ENCODE peak calls at places on chromosomes 4 and X, in five cellular contexts. N is IMR-90, F is SK-N-SH, K is K562, G is GM12878. B is an unnamed sample.
A peak's percentile ranks its signal among the peaks of the same experiment; 100 is the strongest.

GRCh38 chrX:28158019-28158777 is 176.9 kb upstream of the DCAF8L1 start:
- DNase-seq in F (no peak), N (no peak), G (no peak), K (no peak), B (no peak)

GRCh38 chr4:61772116-61772515 is 572.0 kb downstream of the ADGRL3 start:
- DNase-seq in G (no peak), F (no peak), K (no peak), N (no peak), B (no peak)

GRCh38 chr4:12723849-12724447 is 760.2 kb downstream of the RAB28 start:
- DNase-seq in G (no peak), K (no peak), N (no peak), F (no peak), B (no peak)

GRCh38 chrX:118975831-118976598 is 1.6 kb downstream of the LONRF3 start:
- DNase-seq in G (no peak), N (peak; percentile 3), F (peak; percentile 52), K (peak; percentile 67), B (peak; percentile 71)

GRCh38 chr4:7650606-7651400 is 216.1 kb upstream of the PSAPL1 start:
- DNase-seq in K (peak; percentile 65), N (no peak), F (no peak), G (no peak), B (no peak)

GRCh38 chrX:121172703-121173102 is 125.3 kb downstream of the GLUD2 start:
- DNase-seq in K (no peak), F (no peak), G (no peak), N (no peak), B (no peak)

GRCh38 chr4:68673143-68673542 is 2.7 kb upstream of the UGT2B15 start:
- DNase-seq in F (no peak), G (no peak), N (no peak), K (no peak), B (no peak)

GRCh38 chr4:142475663-142476062 is 370.4 kb downstream of the INPP4B start:
- DNase-seq in N (peak; percentile 44), K (no peak), F (no peak), G (no peak), B (peak; percentile 63)

GRCh38 chr4:23747131-23747752 is 142.6 kb downstream of the PPARGC1A start:
- DNase-seq in F (no peak), N (no peak), K (no peak), G (no peak), B (no peak)

GRCh38 chrX:47129879-47130358 is 14.6 kb downstream of the NDUFB11 start:
- DNase-seq in K (no peak), G (no peak), F (no peak), N (no peak), B (no peak)

GRCh38 chr4:24380953-24381506 is 203.3 kb downstream of the DHX15 start:
- DNase-seq in F (no peak), G (no peak), N (no peak), K (no peak), B (no peak)

GRCh38 chr4:16029329-16029728 is 54.5 kb downstream of the PROM1 start:
- DNase-seq in G (no peak), K (no peak), N (peak; percentile 79), F (no peak), B (no peak)

GRCh38 chr4:3302164-3302785 is 9.5 kb downstream of the RGS12 start:
- DNase-seq in G (peak; percentile 21), N (no peak), F (no peak), K (no peak), B (no peak)

GRCh38 chr4:35608205-35608604 is 636.1 kb downstream of the ARAP2 start:
- DNase-seq in F (no peak), N (no peak), G (no peak), K (no peak), B (no peak)

GRCh38 chrX:41664307-41665299 is 24.2 kb upstream of the GPR34 start:
- DNase-seq in G (no peak), N (peak; percentile 19), F (no peak), K (no peak), B (no peak)

GRCh38 chr4:146477054-146477453 is 44.7 kb downstream of the SLC10A7 start:
- DNase-seq in G (no peak), N (no peak), F (no peak), K (no peak), B (no peak)

GRCh38 chr4:146469053-146469452 is 52.7 kb downstream of the SLC10A7 start:
- DNase-seq in N (peak; percentile 9), K (no peak), F (no peak), G (no peak), B (no peak)

GRCh38 chr4:146478009-146478408 is 43.7 kb downstream of the SLC10A7 start:
- DNase-seq in K (no peak), G (no peak), F (peak; percentile 4), N (no peak), B (no peak)

DNA sequence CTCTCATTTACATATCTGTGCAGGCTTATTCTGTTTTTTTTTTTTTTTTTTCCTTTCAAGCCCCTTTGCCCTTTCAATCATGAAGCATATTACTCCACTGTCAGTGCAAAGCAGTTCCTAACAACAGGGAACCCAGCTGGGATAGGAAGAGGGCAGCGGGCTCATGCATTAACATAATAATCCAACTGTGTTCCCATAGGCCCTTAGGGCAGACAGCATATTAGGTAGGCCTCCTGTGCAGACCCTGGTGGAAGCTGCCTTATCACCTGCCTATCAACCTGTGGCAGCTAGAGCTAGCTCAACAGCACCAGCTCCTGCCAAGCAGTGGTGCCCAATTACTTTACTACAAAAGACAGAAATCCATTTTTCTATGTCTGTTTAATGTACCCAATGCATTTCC is 49.3 kb downstream of the SLC10A7 start:
- DNase-seq in G (no peak), F (peak; percentile 42), N (no peak), K (no peak), B (no peak)
- TF ChIP-seq RCOR1 in G (no peak), F (peak; percentile 93), N (no peak), K (no peak), B (no peak)

GRCh38 chr4:41381384-41381783 is 124.7 kb downstream of the UCHL1 start:
- DNase-seq in F (no peak), K (no peak), G (no peak), N (no peak), B (no peak)

GRCh38 chr4:41385486-41385885 is 128.8 kb downstream of the UCHL1 start:
- DNase-seq in K (no peak), F (no peak), G (no peak), N (no peak), B (no peak)

GRCh38 chr4:41380758-41381157 is 124.0 kb downstream of the UCHL1 start:
- DNase-seq in K (no peak), N (no peak), G (no peak), F (no peak), B (no peak)

GRCh38 chr4:41389356-41389755 is 132.6 kb downstream of the UCHL1 start:
- DNase-seq in F (no peak), N (no peak), G (no peak), K (no peak), B (no peak)

DNA sequence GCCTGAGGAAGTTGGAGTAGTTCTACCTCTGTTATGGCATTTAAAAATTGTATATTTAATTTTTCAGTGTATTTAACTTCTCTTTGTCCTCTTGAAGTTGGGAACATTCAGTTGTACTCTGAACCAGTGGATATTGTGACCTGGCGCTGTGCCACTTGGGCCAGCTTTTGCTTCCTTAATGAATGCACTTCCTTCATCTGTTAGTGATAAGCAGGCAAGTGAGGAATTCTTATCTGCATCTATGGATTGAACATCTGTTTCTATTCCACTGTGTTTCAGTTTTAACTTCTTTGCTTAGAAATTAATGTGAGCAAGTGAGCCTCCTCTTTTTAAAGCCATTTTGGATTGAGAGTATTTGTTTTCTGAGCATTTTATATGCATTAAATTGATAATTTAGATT is 128.3 kb downstream of the UCHL1 start:
- DNase-seq in G (no peak), K (peak; percentile 8), F (peak; percentile 61), N (no peak), B (no peak)
- TF ChIP-seq RCOR1 in G (no peak), K (no peak), F (peak; percentile 95), N (no peak), B (no peak)

DNA sequence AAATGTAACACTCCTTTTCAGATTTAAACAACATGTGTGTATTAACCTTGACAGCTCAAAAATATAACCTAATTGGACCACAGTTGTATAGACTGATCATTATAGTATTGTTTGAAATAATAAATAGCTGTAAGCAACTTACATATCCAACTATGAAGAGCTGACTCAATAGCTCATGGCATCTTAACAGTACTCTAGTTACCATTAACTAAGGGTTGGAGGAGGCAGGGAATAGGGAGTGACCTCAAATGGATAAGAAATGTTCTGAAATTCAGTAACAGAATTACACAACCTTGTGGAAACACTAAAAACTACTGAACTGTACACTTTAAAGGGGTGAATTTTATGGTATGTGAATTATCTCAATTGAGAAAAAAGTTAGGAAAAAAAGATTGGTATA is 136.5 kb upstream of the CPEB2 start:
- DNase-seq in K (no peak), N (no peak), F (no peak), G (no peak), B (no peak)
- TF ChIP-seq RCOR1 in K (no peak), N (no peak), F (no peak), G (no peak), B (no peak)

DNA sequence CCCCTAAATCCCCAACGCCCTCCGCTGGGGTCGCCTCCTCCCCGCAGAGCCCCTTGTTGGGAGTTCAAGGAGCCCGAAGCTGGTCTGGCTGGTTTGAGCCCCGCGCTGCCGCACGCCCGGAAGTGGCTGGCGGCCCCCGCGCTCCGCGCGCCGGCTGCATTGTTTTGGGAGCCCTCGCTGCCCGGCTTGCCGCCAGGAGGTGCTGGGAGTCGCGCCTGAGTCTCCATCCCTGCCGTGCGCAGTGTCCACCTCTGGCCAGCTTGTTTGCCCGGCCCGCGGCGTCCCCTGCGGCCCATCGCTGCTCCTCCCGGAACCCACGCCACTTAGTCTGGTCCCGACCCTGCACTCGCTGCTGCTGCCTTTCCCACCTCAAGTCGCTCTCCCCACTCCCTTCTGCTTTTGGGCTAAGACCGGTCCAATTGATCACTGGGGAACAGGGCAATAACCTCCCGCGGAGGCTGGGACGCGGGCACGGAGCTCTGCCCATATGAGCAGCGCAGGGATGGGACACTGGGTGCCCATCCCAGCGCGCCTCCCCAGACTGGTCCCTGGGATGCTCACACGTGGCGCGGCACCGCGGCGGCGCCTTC is 2.2 kb upstream of the SFRP2 start:
- DNase-seq in K (no peak), G (no peak), F (peak; percentile 78), N (no peak), B (peak; percentile 2)
- TF ChIP-seq RCOR1 in K (no peak), G (no peak), F (no peak), N (no peak), B (no peak)

DNA sequence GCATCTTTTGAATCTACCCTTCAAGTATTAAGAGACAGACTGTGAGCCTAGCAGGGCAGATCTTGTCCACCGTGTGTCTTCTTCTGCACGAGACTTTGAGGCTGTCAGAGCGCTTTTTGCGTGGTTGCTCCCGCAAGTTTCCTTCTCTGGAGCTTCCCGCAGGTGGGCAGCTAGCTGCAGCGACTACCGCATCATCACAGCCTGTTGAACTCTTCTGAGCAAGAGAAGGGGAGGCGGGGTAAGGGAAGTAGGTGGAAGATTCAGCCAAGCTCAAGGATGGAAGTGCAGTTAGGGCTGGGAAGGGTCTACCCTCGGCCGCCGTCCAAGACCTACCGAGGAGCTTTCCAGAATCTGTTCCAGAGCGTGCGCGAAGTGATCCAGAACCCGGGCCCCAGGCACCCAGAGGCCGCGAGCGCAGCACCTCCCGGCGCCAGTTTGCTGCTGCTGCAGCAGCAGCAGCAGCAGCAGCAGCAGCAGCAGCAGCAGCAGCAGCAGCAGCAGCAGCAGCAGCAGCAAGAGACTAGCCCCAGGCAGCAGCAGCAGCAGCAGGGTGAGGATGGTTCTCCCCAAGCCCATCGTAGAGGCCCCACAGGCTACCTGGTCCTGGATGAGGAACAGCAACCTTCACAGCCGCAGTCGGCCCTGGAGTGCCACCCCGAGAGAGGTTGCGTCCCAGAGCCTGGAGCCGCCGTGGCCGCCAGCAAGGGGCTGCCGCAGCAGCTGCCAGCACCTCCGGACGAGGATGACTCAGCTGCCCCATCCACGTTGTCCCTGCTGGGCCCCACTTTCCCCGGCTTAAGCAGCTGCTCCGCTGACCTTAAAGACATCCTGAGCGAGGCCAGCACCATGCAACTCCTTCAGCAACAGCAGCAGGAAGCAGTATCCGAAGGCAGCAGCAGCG is 1.3 kb downstream of the AR start:
- DNase-seq in F (peak; percentile 15), N (peak; percentile 22), G (no peak), K (no peak), B (peak; percentile 24)
- TF ChIP-seq RCOR1 in F (no peak), N (no peak), G (no peak), K (no peak), B (no peak)

GRCh38 chr4:45294464-45294863 is 568.1 kb upstream of the GNPDA2 start:
- DNase-seq in F (no peak), N (no peak), K (no peak), G (no peak), B (no peak)
- TF ChIP-seq RCOR1 in F (no peak), N (no peak), K (no peak), G (no peak), B (no peak)

B was measured in A549.